ENCODE peak calls at places on chromosomes 11 and 22, in four cellular contexts. F is body of pancreas, P is caudate nucleus, B is mesenchymal stem cell. H is an unnamed sample.

GRCh38 chr22:26348810-26349526 is 80.1 kb upstream of the ASPHD2 start:
- DNase-seq in F (no peak), P (no peak), B (no peak), H (no peak)

GRCh38 chr11:62242021-62242420 is at the start of gene SCGB1D2:
- DNase-seq in F (peak; percentile 53), P (no peak), B (no peak), H (peak; percentile 8)

GRCh38 chr22:48741540-48741939 is 1086.1 kb downstream of the BRD1 start:
- DNase-seq in F (no peak), P (no peak), B (no peak), H (no peak)

GRCh38 chr11:124409906-124410305 is 11.1 kb upstream of the OR8B3 start:
- DNase-seq in F (no peak), P (no peak), B (no peak), H (no peak)

GRCh38 chr11:117703209-117703608 is 93.8 kb downstream of the DSCAML1 start:
- DNase-seq in F (no peak), P (no peak), B (no peak), H (no peak)

GRCh38 chr22:33867118-33867863 is 53.0 kb downstream of the LARGE1 start:
- DNase-seq in F (no peak), P (no peak), B (peak; percentile 81), H (no peak)

GRCh38 chr11:45743556-45744468 is 61.1 kb upstream of the SLC35C1 start:
- DNase-seq in F (no peak), P (no peak), B (no peak), H (no peak)

GRCh38 chr11:67484847-67485311 is 2.1 kb downstream of the AIP start:
- DNase-seq in F (no peak), P (no peak), B (no peak), H (no peak)

GRCh38 chr11:117524784-117525183 is 197.1 kb downstream of the CEP164 start:
- DNase-seq in F (no peak), P (no peak), B (no peak), H (no peak)

GRCh38 chr11:128342511-128343133 is 244.7 kb downstream of the ETS1 start:
- DNase-seq in F (no peak), P (no peak), B (peak; percentile 72), H (no peak)

H was measured in dorsolateral prefrontal cortex.